ENCODE peak calls at places on chromosomes 6 and 20, in nine cellular contexts. Z is aorta; K is lower leg skin; P is effector memory CD8-positive, alpha-beta T cell; A is uterus; D is NCI-H1694 treated with DMSO at 0.1 percent for 48 hours; O is substantia nigra; T is hepatocyte; Q is RWPE1. S is an unnamed sample.

GRCh38 chr6:7726416-7727149 is 684 bp downstream of the BMP6 start:
- DNase-seq in Z (no peak), K (no peak), P (no peak), A (no peak), D (no peak), O (no peak), T (peak), Q (no peak), S (no peak)

GRCh38 chr6:62740171-62740570 is 454.1 kb upstream of the KHDRBS2 start:
- DNase-seq in Z (no peak), K (no peak), P (no peak), A (no peak), D (no peak), O (no peak), T (no peak), Q (no peak), S (no peak)

GRCh38 chr20:37914672-37915433 is 11.9 kb downstream of the VSTM2L start:
- DNase-seq in Z (no peak), K (no peak), P (peak), A (no peak), D (no peak), O (no peak), T (peak), Q (no peak), S (peak)

GRCh38 chr6:11143394-11144371 is 32.2 kb upstream of the ERVFRD-1 start:
- DNase-seq in Z (peak), K (peak), P (no peak), A (peak), D (no peak), O (no peak), T (peak), Q (peak), S (no peak)

GRCh38 chr6:152457949-152458624 is 179.1 kb downstream of the SYNE1 start:
- DNase-seq in Z (no peak), K (no peak), P (no peak), A (no peak), D (no peak), O (no peak), T (no peak), Q (no peak), S (no peak)

GRCh38 chr20:50113420-50114224 is 672 bp upstream of the UBE2V1 start:
- DNase-seq in Z (no peak), K (no peak), P (no peak), A (no peak), D (peak), O (no peak), T (no peak), Q (no peak), S (no peak)

GRCh38 chr6:89989742-89990141 is 95.5 kb downstream of the GJA10 start:
- DNase-seq in Z (no peak), K (no peak), P (no peak), A (no peak), D (no peak), O (no peak), T (no peak), Q (no peak), S (no peak)

GRCh38 chr6:168774381-168774780 is 333.4 kb downstream of the SMOC2 start:
- DNase-seq in Z (no peak), K (no peak), P (no peak), A (no peak), D (no peak), O (no peak), T (no peak), Q (no peak), S (no peak)

GRCh38 chr20:31785089-31785488 is 34.1 kb upstream of the MYLK2 start:
- DNase-seq in Z (no peak), K (no peak), P (no peak), A (no peak), D (no peak), O (no peak), T (no peak), Q (no peak), S (no peak)

GRCh38 chr20:47212606-47213207 is 143.8 kb downstream of the ZMYND8 start:
- DNase-seq in Z (no peak), K (no peak), P (no peak), A (no peak), D (no peak), O (no peak), T (no peak), Q (no peak), S (no peak)

GRCh38 chr20:5364997-5365597 is 48.3 kb upstream of the PROKR2 start:
- DNase-seq in Z (no peak), K (no peak), P (no peak), A (no peak), D (no peak), O (no peak), T (no peak), Q (no peak), S (no peak)

GRCh38 chr6:30075094-30075986 is at the start of gene RNF39:
- DNase-seq in Z (no peak), K (peak), P (no peak), A (no peak), D (no peak), O (no peak), T (peak), Q (peak), S (peak)

GRCh38 chr6:106450645-106451044 is 90.1 kb downstream of the CRYBG1 start:
- DNase-seq in Z (no peak), K (no peak), P (no peak), A (no peak), D (no peak), O (no peak), T (no peak), Q (no peak), S (no peak)

GRCh38 chr20:13526551-13526950 is 112.2 kb downstream of the TASP1 start:
- DNase-seq in Z (no peak), K (no peak), P (no peak), A (no peak), D (no peak), O (no peak), T (no peak), Q (no peak), S (no peak)

GRCh38 chr6:130615816-130616215 is 211.4 kb upstream of the SMLR1 start:
- DNase-seq in Z (no peak), K (no peak), P (no peak), A (no peak), D (no peak), O (no peak), T (no peak), Q (no peak), S (no peak)

GRCh38 chr6:136471922-136472321 is 78.3 kb downstream of the MAP7 start:
- DNase-seq in Z (no peak), K (no peak), P (no peak), A (no peak), D (no peak), O (no peak), T (no peak), Q (no peak), S (no peak)

GRCh38 chr6:97726378-97726777 is 443.4 kb upstream of the MMS22L start:
- DNase-seq in Z (no peak), K (no peak), P (no peak), A (no peak), D (no peak), O (no peak), T (peak), Q (no peak), S (no peak)

GRCh38 chr20:35598899-35599775 is 16.5 kb upstream of the SPAG4 start:
- DNase-seq in Z (no peak), K (no peak), P (no peak), A (no peak), D (no peak), O (no peak), T (no peak), Q (no peak), S (no peak)

GRCh38 chr20:36885355-36885754 is 9.4 kb downstream of the TLDC2 start:
- DNase-seq in Z (no peak), K (no peak), P (no peak), A (no peak), D (no peak), O (no peak), T (no peak), Q (no peak), S (no peak)

GRCh38 chr20:36703530-36703929 is 42.4 kb downstream of the NDRG3 start:
- DNase-seq in Z (no peak), K (no peak), P (no peak), A (no peak), D (no peak), O (no peak), T (no peak), Q (no peak), S (no peak)

GRCh38 chr6:12973302-12973865 is 256.8 kb downstream of the PHACTR1 start:
- DNase-seq in Z (no peak), K (no peak), P (no peak), A (no peak), D (no peak), O (no peak), T (no peak), Q (no peak), S (no peak)

GRCh38 chr6:16316741-16317251 is 78.4 kb downstream of the GMPR start:
- DNase-seq in Z (no peak), K (no peak), P (peak), A (no peak), D (peak), O (no peak), T (peak), Q (peak), S (peak)

GRCh38 chr6:41462980-41463930 is 82.9 kb upstream of the FOXP4 start:
- DNase-seq in Z (peak), K (no peak), P (no peak), A (peak), D (no peak), O (peak), T (peak), Q (peak), S (no peak)

GRCh38 chr20:4814696-4815252 is 93.1 kb downstream of the PRND start:
- DNase-seq in Z (peak), K (no peak), P (peak), A (no peak), D (no peak), O (no peak), T (no peak), Q (no peak), S (peak)

GRCh38 chr6:3337521-3338350 is 79.0 kb downstream of the PSMG4 start:
- DNase-seq in Z (no peak), K (no peak), P (no peak), A (no peak), D (no peak), O (no peak), T (peak), Q (no peak), S (no peak)

GRCh38 chr20:51342510-51343236 is 199.8 kb downstream of the NFATC2 start:
- DNase-seq in Z (no peak), K (no peak), P (no peak), A (no peak), D (no peak), O (no peak), T (no peak), Q (no peak), S (no peak)

GRCh38 chr6:17816921-17817611 is 110.3 kb upstream of the NUP153 start:
- DNase-seq in Z (no peak), K (no peak), P (no peak), A (no peak), D (no peak), O (no peak), T (peak), Q (no peak), S (no peak)

GRCh38 chr6:144586986-144587385 is 301.9 kb downstream of the UTRN start:
- DNase-seq in Z (no peak), K (no peak), P (no peak), A (no peak), D (no peak), O (no peak), T (no peak), Q (no peak), S (no peak)

GRCh38 chr6:5337573-5337972 is 76.3 kb downstream of the FARS2 start:
- DNase-seq in Z (no peak), K (no peak), P (no peak), A (no peak), D (no peak), O (no peak), T (no peak), Q (no peak), S (no peak)

GRCh38 chr20:56924976-56925695 is 296.0 kb downstream of the TFAP2C start:
- DNase-seq in Z (no peak), K (no peak), P (no peak), A (no peak), D (no peak), O (peak), T (peak), Q (no peak), S (no peak)

GRCh38 chr6:150118642-150119041 is 24.2 kb upstream of the PPP1R14C start:
- DNase-seq in Z (no peak), K (no peak), P (no peak), A (no peak), D (no peak), O (no peak), T (no peak), Q (no peak), S (no peak)

GRCh38 chr6:98469146-98469545 is 365.2 kb upstream of the POU3F2 start:
- DNase-seq in Z (no peak), K (no peak), P (no peak), A (no peak), D (no peak), O (no peak), T (no peak), Q (no peak), S (no peak)

GRCh38 chr20:4370856-4371255 is 350.9 kb upstream of the PRND start:
- DNase-seq in Z (no peak), K (no peak), P (no peak), A (no peak), D (no peak), O (no peak), T (no peak), Q (no peak), S (no peak)

GRCh38 chr6:21598662-21599061 is 5.1 kb downstream of the SOX4 start:
- DNase-seq in Z (no peak), K (no peak), P (no peak), A (no peak), D (no peak), O (no peak), T (no peak), Q (no peak), S (no peak)

S was measured in naive thymus-derived CD8-positive, alpha-beta T cell.